ENCODE peak calls at places on chromosomes 13 and 19, in four cellular contexts. One of them, this sample, is unnamed.
A peak's percentile ranks its signal among the peaks of the same experiment; 100 is the strongest.

GRCh38 chr19:13850910-13851753 is 25.8 kb upstream of the NANOS3 start:
- DNase-seq in H1: no peak
- DNase-seq in H9: peak; percentile 81
- DNase-seq in IMR-90: peak; percentile 94
- DNase-seq in this sample: peak; percentile 88

GRCh38 chr13:96229356-96229755 is 139.4 kb downstream of the HS6ST3 start:
- DNase-seq in IMR-90: no peak
- DNase-seq in H1: no peak
- DNase-seq in H9: peak; percentile 43
- DNase-seq in this sample: peak; percentile 86

GRCh38 chr19:13187419-13187818 is 37.2 kb downstream of the IER2 start:
- DNase-seq in H9: no peak
- DNase-seq in IMR-90: no peak
- DNase-seq in H1: no peak
- DNase-seq in this sample: no peak

GRCh38 chr13:113098163-113098732 is 7.3 kb upstream of the F7 start:
- DNase-seq in IMR-90: peak; percentile 66
- DNase-seq in H9: no peak
- DNase-seq in H1: no peak
- DNase-seq in this sample: no peak

GRCh38 chr19:42066075-42066754 is 3.8 kb downstream of the GRIK5 start:
- DNase-seq in H9: peak; percentile 68
- DNase-seq in H1: peak; percentile 54
- DNase-seq in IMR-90: peak; percentile 19
- DNase-seq in this sample: peak; percentile 85

GRCh38 chr13:37049810-37050209 is 9.7 kb downstream of the SUPT20H start:
- DNase-seq in IMR-90: no peak
- DNase-seq in H9: no peak
- DNase-seq in H1: no peak
- DNase-seq in this sample: no peak

GRCh38 chr13:77509221-77509620 is 26.3 kb upstream of the SCEL start:
- DNase-seq in IMR-90: peak; percentile 8
- DNase-seq in H9: no peak
- DNase-seq in H1: no peak
- DNase-seq in this sample: no peak

GRCh38 chr19:34181111-34181864 is 9.0 kb downstream of the LSM14A start:
- DNase-seq in H1: no peak
- DNase-seq in H9: no peak
- DNase-seq in IMR-90: no peak
- DNase-seq in this sample: no peak

GRCh38 chr19:43667524-43668405 is 2.2 kb downstream of the PLAUR start:
- DNase-seq in IMR-90: peak; percentile 20
- DNase-seq in H9: no peak
- DNase-seq in H1: peak; percentile 47
- DNase-seq in this sample: no peak

GRCh38 chr13:75226092-75226491 is 255.9 kb downstream of the TBC1D4 start:
- DNase-seq in H9: peak; percentile 78
- DNase-seq in IMR-90: no peak
- DNase-seq in H1: peak; percentile 62
- DNase-seq in this sample: peak; percentile 80

GRCh38 chr19:4831351-4832340 is at the start of gene TICAM1:
- DNase-seq in H1: peak; percentile 56
- DNase-seq in H9: no peak
- DNase-seq in IMR-90: peak; percentile 65
- DNase-seq in this sample: no peak

GRCh38 chr19:15445807-15446376 is 3.9 kb downstream of the WIZ start:
- DNase-seq in H1: no peak
- DNase-seq in IMR-90: no peak
- DNase-seq in H9: no peak
- DNase-seq in this sample: no peak

GRCh38 chr19:35331551-35332214 is 2.7 kb downstream of the CD22 start:
- DNase-seq in IMR-90: no peak
- DNase-seq in H9: no peak
- DNase-seq in H1: no peak
- DNase-seq in this sample: no peak

GRCh38 chr19:3075605-3076431 is 13.5 kb upstream of the TLE5 start:
- DNase-seq in IMR-90: no peak
- DNase-seq in H1: peak; percentile 91
- DNase-seq in H9: peak; percentile 67
- DNase-seq in this sample: no peak

DNA sequence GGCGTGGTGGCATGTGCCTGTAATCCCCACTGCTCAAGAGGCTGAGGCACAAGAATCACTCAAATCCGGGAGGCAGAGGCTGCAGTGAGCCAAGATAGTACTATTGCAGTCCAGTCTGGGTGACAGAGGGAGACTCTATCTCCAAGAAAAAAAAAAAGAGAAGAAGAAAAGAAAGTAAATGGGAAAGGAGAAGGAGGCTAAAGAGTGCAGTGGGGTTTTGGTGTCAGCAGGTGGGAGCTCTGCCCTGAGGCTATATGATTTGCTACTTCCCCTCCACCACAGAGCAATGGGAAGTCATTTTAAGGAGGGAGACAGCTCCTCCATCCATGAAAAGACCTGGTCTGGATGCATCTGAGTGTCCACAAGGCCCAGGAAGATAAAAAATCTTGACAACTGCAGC is 23.1 kb downstream of the UNC13A start:
- DNase-seq in H1: no peak
- DNase-seq in H9: no peak
- DNase-seq in IMR-90: no peak
- DNase-seq in this sample: no peak
- H3K56ac ChIP-seq in H1: no peak overlapping the region
- H3K56ac ChIP-seq in H9: no peak overlapping the region
- H3K56ac ChIP-seq in IMR-90: no peak overlapping the region
- H3K56ac ChIP-seq in this sample: no peak overlapping the region

GRCh38 chr19:29290853-29291252 is 77.9 kb upstream of the UQCRFS1 start:
- DNase-seq in H9: no peak
- DNase-seq in IMR-90: no peak
- DNase-seq in H1: no peak
- DNase-seq in this sample: peak; percentile 42
- H3K56ac ChIP-seq in H9: no peak overlapping the region
- H3K56ac ChIP-seq in IMR-90: no peak overlapping the region
- H3K56ac ChIP-seq in H1: no peak overlapping the region
- H3K56ac ChIP-seq in this sample: no peak overlapping the region

GRCh38 chr19:21482863-21483276 is 22.5 kb upstream of the ZNF429 start:
- DNase-seq in IMR-90: no peak
- DNase-seq in H9: peak; percentile 81
- DNase-seq in H1: peak; percentile 82
- DNase-seq in this sample: peak; percentile 79
- H3K56ac ChIP-seq in IMR-90: no peak overlapping the region
- H3K56ac ChIP-seq in H9: no peak overlapping the region
- H3K56ac ChIP-seq in H1: no peak overlapping the region
- H3K56ac ChIP-seq in this sample: no peak overlapping the region

DNA sequence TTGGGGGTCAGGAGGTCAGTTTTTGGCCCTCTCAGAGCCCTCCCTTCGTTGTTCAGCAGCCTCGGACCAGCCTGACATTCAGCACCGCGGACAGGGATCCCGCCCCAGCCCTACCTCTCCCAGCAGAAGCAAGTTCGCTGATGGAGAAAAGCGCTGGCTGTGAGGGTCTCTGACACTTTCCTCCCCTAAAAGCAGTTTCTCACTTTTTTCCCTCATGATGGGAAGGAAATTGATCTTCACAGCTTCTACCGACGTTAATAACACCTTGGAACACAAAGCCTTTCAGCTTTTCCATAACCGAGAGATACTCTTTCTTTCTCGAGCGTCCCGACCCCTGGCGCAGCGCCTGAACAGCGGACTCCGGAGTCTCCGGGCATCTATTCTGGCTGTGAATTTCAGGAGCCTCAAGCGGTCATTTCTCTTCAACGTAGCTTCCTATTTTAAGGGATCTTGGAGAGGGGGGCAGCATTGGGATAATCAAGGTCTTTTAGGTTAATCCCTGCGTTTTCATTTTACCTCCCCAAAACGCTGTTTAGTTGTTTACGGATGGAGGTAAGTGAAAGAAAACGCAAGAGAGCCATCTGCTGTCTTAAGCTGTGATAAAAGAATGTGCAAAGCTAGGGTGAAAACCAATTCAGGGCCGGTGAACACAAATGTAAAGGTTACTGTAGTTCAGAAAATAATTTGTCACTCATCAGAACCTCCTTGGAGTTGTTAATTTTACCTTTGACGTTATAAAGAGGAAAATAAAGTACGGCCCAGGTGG is 467.2 kb downstream of the ITGBL1 start:
- DNase-seq in H9: peak; percentile 73
- DNase-seq in IMR-90: peak; percentile 10
- DNase-seq in H1: peak; percentile 85
- DNase-seq in this sample: peak; percentile 65
- H3K56ac ChIP-seq in H9: no peak overlapping the region
- H3K56ac ChIP-seq in IMR-90: no peak overlapping the region
- H3K56ac ChIP-seq in H1: no peak overlapping the region
- H3K56ac ChIP-seq in this sample: no peak overlapping the region

GRCh38 chr13:32214073-32214472 is 101.1 kb downstream of the ZAR1L start:
- DNase-seq in IMR-90: no peak
- DNase-seq in H9: no peak
- DNase-seq in H1: no peak
- DNase-seq in this sample: no peak
- H3K56ac ChIP-seq in IMR-90: no peak overlapping the region
- H3K56ac ChIP-seq in H9: no peak overlapping the region
- H3K56ac ChIP-seq in H1: no peak overlapping the region
- H3K56ac ChIP-seq in this sample: no peak overlapping the region

This sample was measured in mesendoderm.